ENCODE peak calls at places on chromosomes 12 and 14, in ten cellular contexts. W is stimulated activated CD4-positive, alpha-beta T cell treated with anti-CD3 and anti-CD28 coated beads, Interleukin-1b, Interleukin-23, amount 100 ng/mL, for 48 hours; I is sigmoid colon; R is MCF 10A; D is NAMALWA; G is C1 segment of cervical spinal cord; V is sciatic nerve; F is kidney epithelial cell; B is ascending aorta; E is mucosa of gallbladder. N is an unnamed sample.

GRCh38 chr14:26960049-26960688 is 362.3 kb upstream of the NOVA1 start:
- DNase-seq in W (no peak), I (no peak), R (no peak), D (no peak), G (no peak), V (no peak), F (no peak), B (no peak), E (no peak), N (no peak)

GRCh38 chr14:84760506-84760905 is 769.4 kb upstream of the FLRT2 start:
- DNase-seq in W (no peak), I (no peak), R (no peak), D (no peak), G (no peak), V (no peak), F (no peak), B (no peak), E (no peak), N (no peak)

GRCh38 chr14:57987051-57987450 is 121.2 kb upstream of the SLC35F4 start:
- DNase-seq in W (no peak), I (no peak), R (no peak), D (no peak), G (no peak), V (no peak), F (no peak), B (no peak), E (no peak), N (no peak)

GRCh38 chr12:28583771-28584261 is 393.6 kb downstream of the CCDC91 start:
- DNase-seq in W (no peak), I (no peak), R (peak), D (peak), G (no peak), V (no peak), F (no peak), B (no peak), E (no peak), N (no peak)

GRCh38 chr12:127293507-127294310 is 973.3 kb upstream of the TMEM132C start:
- DNase-seq in W (peak), I (no peak), R (peak), D (peak), G (peak), V (peak), F (no peak), B (no peak), E (peak), N (peak)

GRCh38 chr12:114166360-114166759 is 200.2 kb upstream of the RBM19 start:
- DNase-seq in W (no peak), I (no peak), R (peak), D (peak), G (peak), V (no peak), F (no peak), B (no peak), E (peak), N (no peak)

GRCh38 chr12:53461059-53461458 is 9.2 kb downstream of the PCBP2 start:
- DNase-seq in W (no peak), I (no peak), R (no peak), D (no peak), G (no peak), V (no peak), F (no peak), B (no peak), E (no peak), N (no peak)

GRCh38 chr14:52048641-52049204 is 20.1 kb downstream of the NID2 start:
- DNase-seq in W (no peak), I (peak), R (peak), D (no peak), G (no peak), V (no peak), F (no peak), B (peak), E (no peak), N (no peak)

GRCh38 chr12:84150226-84150625 is 762.4 kb downstream of the SLC6A15 start:
- DNase-seq in W (no peak), I (no peak), R (no peak), D (no peak), G (no peak), V (no peak), F (no peak), B (no peak), E (no peak), N (no peak)

GRCh38 chr12:105705765-105706164 is 375.3 kb downstream of the C12orf75 start:
- DNase-seq in W (no peak), I (peak), R (peak), D (peak), G (peak), V (peak), F (peak), B (peak), E (peak), N (no peak)

GRCh38 chr14:33457021-33457420 is 493.9 kb downstream of the EGLN3 start:
- DNase-seq in W (no peak), I (no peak), R (peak), D (no peak), G (no peak), V (no peak), F (no peak), B (no peak), E (no peak), N (no peak)

GRCh38 chr14:61640158-61640833 is 55.0 kb upstream of the HIF1A start:
- DNase-seq in W (no peak), I (no peak), R (no peak), D (no peak), G (no peak), V (no peak), F (no peak), B (no peak), E (no peak), N (no peak)

N was measured in T-helper 9 cell.